ENCODE peak calls at places on chromosomes 13 and 19, in four cellular contexts. S, P, W and B are unnamed samples.

GRCh38 chr19:56566904-56567273 is 379 bp upstream of the ZNF470 start:
- DNase-seq in S (no peak), P (no peak), W (no peak), B (peak)

GRCh38 chr13:95714142-95714832 is 37.3 kb downstream of the DNAJC3 start:
- DNase-seq in S (peak), P (no peak), W (no peak), B (peak)

GRCh38 chr13:19601749-19602725 is 31.4 kb upstream of the MPHOSPH8 start:
- DNase-seq in S (peak), P (no peak), W (peak), B (peak)

GRCh38 chr19:48113190-48113917 is 2.7 kb upstream of the PLA2G4C start:
- DNase-seq in S (peak), P (no peak), W (no peak), B (peak)

GRCh38 chr19:55831846-55832245 is at the start of gene NLRP11:
- DNase-seq in S (no peak), P (no peak), W (no peak), B (no peak)

GRCh38 chr13:66322193-66322592 is 907.9 kb downstream of the PCDH9 start:
- DNase-seq in S (no peak), P (no peak), W (no peak), B (no peak)

GRCh38 chr19:46766569-46767317 is 20.5 kb upstream of the STRN4 start:
- DNase-seq in S (no peak), P (no peak), W (no peak), B (peak)

GRCh38 chr13:55999709-56000108 is 1141.0 kb upstream of the PRR20A start:
- DNase-seq in S (no peak), P (no peak), W (no peak), B (no peak)

GRCh38 chr13:59531571-59532091 is 632.1 kb downstream of the DIAPH3 start:
- DNase-seq in S (peak), P (peak), W (peak), B (peak)

GRCh38 chr13:62019858-62020257 is 604.2 kb upstream of the PCDH20 start:
- DNase-seq in S (no peak), P (no peak), W (no peak), B (no peak)

GRCh38 chr19:48629599-48630288 is 7.4 kb downstream of the DBP start:
- DNase-seq in S (no peak), P (no peak), W (peak), B (peak)

GRCh38 chr19:40266111-40266510 is 19.0 kb downstream of the AKT2 start:
- DNase-seq in S (no peak), P (no peak), W (no peak), B (no peak)

GRCh38 chr13:41708648-41709175 is 251.4 kb downstream of the RGCC start:
- DNase-seq in S (no peak), P (no peak), W (no peak), B (peak)

GRCh38 chr19:34403784-34404108 is 453 bp upstream of the PDCD2L start:
- DNase-seq in S (no peak), P (no peak), W (no peak), B (no peak)

GRCh38 chr19:17107546-17108452 is 32.2 kb downstream of the MYO9B start:
- DNase-seq in S (peak), P (no peak), W (peak), B (peak)

GRCh38 chr13:106118996-106119395 is 416.5 kb downstream of the EFNB2 start:
- DNase-seq in S (no peak), P (no peak), W (no peak), B (no peak)

GRCh38 chr13:111145071-111145470 is 30.0 kb downstream of the ARHGEF7 start:
- DNase-seq in S (no peak), P (no peak), W (no peak), B (no peak)

GRCh38 chr13:44489751-44490150 is 86.4 kb downstream of the TSC22D1 start:
- DNase-seq in S (no peak), P (no peak), W (no peak), B (peak)

GRCh38 chr13:59304596-59304995 is 859.1 kb downstream of the DIAPH3 start:
- DNase-seq in S (no peak), P (no peak), W (no peak), B (no peak)

GRCh38 chr13:63741029-63741813 is 2325.6 kb upstream of the PCDH20 start:
- DNase-seq in S (no peak), P (no peak), W (peak), B (no peak)

GRCh38 chr13:77696863-77697207 is 652 bp upstream of the SLAIN1 start:
- DNase-seq in S (no peak), P (no peak), W (no peak), B (no peak)

GRCh38 chr13:24272452-24273161 is 36.8 kb upstream of the C1QTNF9 start:
- DNase-seq in S (no peak), P (no peak), W (peak), B (peak)
- H3K4me3 ChIP-seq in S (no peak), P (peak), W (peak), B (no peak)

GRCh38 chr19:20051841-20052768 is 12.8 kb upstream of the ZNF682 start:
- DNase-seq in S (peak), P (peak), W (peak), B (peak)
- TF ChIP-seq CTCF in S (no peak), P (no peak), W (no peak), B (peak)

DNA sequence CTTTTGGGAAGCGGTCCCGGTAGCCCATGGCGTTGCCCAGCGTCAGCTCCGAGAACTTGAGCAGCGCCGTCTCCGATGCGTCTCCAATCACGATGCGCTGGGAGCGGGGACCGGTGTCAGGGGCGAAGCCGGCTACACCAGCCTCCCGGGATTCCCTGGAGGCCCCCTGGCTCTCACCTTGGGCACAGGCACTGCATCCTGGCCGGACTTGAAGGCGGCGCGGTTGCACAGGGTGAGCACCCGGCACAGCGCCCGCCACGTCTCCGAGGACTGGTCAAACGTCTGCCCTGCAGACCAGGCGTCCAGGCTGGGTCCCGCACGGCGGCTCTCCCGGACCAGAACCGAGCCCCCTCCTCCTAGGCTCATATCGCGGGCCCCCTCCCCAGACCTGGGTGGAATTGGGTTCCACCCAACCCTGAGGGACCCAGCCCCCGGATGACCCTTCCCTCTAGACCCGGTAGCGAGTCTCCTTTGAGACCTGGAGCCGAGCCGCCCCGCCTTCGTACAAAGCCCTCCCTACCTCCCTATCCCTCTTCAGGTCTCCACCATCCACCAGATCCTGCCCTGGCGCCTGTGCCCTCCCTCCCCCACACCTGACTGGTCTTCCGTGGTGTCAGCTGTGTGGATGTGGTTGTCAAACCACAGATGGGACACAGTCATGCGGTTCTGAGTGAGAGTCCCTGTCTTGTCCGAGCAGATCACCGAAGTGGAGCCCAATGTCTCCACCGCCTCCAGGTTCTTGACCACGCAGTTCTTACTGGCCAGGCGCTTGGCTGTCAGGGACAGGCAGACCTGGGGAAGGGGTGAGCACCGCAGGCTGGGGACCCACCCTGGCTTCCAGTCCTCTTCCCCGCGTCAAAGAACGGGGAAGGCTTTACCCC is 4.8 kb downstream of the ATP4A start:
- DNase-seq in S (no peak), P (no peak), W (no peak), B (no peak)
- H3K4me3 ChIP-seq in S (no peak), P (peak), W (no peak), B (no peak)

DNA sequence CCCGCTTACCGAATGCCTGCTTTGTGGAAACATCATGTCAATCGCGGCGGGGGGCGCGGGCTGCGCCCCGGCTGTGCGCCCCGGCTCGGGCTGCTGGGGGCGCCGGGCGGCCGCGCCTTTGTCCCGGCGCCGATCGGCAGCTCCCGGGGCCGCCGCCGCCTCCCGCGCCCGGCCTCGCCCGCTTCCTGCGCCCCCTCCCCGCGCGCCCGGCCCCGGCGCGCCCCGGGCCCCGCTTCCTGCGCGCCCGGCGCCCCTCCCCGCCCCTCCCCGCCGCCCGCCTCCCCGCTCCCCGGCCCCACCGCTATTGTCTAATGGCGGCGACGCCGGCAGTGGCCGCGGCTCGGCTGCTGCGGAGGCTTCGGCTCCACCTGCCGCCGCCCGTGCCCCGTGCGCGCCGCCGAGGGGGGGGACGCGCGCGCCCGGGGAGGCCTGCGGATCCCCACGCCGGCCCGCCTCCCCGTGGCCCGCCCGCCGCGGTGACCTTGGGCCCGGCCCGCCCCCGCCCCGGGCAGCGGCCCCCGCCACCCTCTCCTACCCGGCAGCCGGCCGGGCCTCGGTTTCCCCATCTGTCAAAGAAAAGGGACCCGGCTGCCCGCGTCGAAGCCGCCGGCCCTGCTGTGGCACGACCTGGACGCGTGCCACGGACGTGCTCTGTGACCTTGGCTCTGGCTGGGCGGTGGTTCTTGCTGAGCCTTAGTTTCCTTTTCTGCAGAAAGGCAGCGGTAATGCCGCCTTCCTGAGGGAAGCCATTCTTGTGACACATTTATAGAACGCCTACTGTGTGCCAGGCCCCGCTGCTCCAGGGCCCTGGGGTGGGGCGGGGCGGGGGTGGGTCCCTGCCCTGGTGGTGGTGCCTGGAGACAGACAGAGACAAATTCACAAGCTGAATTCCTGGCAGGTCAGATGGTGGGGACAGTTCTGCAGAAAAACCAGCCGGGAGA is at the start of gene TLE5:
- DNase-seq in S (no peak), P (no peak), W (peak), B (peak)
- TF ChIP-seq CTCF in S (no peak), P (no peak), W (no peak), B (no peak)

GRCh38 chr13:99217461-99218101 is 16.9 kb downstream of the UBAC2 start:
- DNase-seq in S (no peak), P (no peak), W (no peak), B (no peak)

GRCh38 chr13:99218545-99218944 is 17.9 kb downstream of the UBAC2 start:
- DNase-seq in S (no peak), P (no peak), W (no peak), B (no peak)

GRCh38 chr13:99218969-99219368 is 18.3 kb downstream of the UBAC2 start:
- DNase-seq in S (no peak), P (no peak), W (no peak), B (no peak)

GRCh38 chr13:99220199-99220931 is 19.7 kb downstream of the UBAC2 start:
- DNase-seq in S (no peak), P (no peak), W (no peak), B (no peak)

GRCh38 chr13:99218126-99218525 is 17.5 kb downstream of the UBAC2 start:
- DNase-seq in S (no peak), P (no peak), W (no peak), B (no peak)
- H3K4me3 ChIP-seq in S (no peak), P (no peak), W (no peak), B (no peak)

DNA sequence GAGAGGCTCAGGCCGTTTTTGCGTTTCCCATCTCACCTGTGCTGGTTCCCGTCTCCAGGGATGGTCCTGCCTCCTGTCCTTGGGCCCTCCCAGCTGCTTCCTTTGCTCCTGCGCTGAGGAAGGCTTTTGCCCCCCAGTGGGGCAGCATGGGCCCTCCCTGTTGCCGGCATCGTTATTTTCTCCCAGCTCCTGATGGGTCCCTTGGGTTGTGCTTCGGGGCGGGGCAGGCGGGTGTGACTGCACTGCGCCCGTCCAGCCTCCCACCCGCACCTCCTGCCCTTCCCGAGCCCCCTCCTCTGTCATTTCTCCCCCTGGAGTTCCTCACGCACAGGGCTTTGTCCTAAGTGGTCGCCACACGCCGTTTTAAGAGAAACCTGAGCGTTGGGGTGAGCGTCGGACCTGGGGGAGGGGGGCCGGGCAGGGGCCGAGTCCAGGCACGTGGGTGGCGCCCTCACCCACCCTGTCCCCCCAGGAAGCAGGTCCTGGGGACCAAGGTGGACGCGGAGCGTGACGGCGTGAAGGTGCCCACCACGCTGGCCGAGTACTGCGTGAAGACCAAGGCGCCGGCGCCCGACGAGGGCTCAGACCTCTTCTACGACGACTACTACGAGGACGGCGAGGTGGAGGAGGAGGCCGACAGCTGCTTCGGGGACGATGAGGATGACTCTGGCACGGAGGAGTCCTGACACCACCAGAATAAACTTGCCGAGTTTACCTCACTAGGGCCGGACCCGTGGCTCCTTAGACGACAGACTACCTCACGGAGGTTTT is 2.8 kb upstream of the GZMM start:
- DNase-seq in S (no peak), P (no peak), W (no peak), B (no peak)
- TF ChIP-seq CTCF in S (no peak), P (no peak), W (no peak), B (no peak)

GRCh38 chr13:30113983-30114491 is 193.3 kb downstream of the KATNAL1 start:
- DNase-seq in S (no peak), P (no peak), W (no peak), B (no peak)
- H3K4me3 ChIP-seq in S (peak), P (peak), W (no peak), B (no peak)

GRCh38 chr13:51777921-51778320 is 26.0 kb downstream of the DHRS12 start:
- DNase-seq in S (no peak), P (no peak), W (no peak), B (no peak)
- TF ChIP-seq CTCF in S (no peak), P (no peak), W (no peak), B (no peak)

GRCh38 chr19:23410155-23410554 is 14.9 kb upstream of the ZNF91 start:
- DNase-seq in S (no peak), P (no peak), W (no peak), B (no peak)

GRCh38 chr19:23409392-23410048 is 14.2 kb upstream of the ZNF91 start:
- DNase-seq in S (no peak), P (no peak), W (no peak), B (no peak)

GRCh38 chr19:23420824-23421223 is 25.6 kb upstream of the ZNF91 start:
- DNase-seq in S (no peak), P (no peak), W (no peak), B (no peak)

GRCh38 chr19:23415561-23416191 is 20.4 kb upstream of the ZNF91 start:
- DNase-seq in S (peak), P (no peak), W (no peak), B (peak)

GRCh38 chr19:23415034-23415433 is 19.8 kb upstream of the ZNF91 start:
- DNase-seq in S (no peak), P (no peak), W (no peak), B (no peak)
- H3K4me3 ChIP-seq in S (peak), P (peak), W (peak), B (no peak)

GRCh38 chr19:12782174-12782423 is 6.7 kb upstream of the HOOK2 start:
- DNase-seq in S (no peak), P (peak), W (no peak), B (no peak)

GRCh38 chr19:12783226-12783848 is 7.9 kb upstream of the JUNB start:
- DNase-seq in S (no peak), P (no peak), W (no peak), B (no peak)

GRCh38 chr19:12784394-12784870 is 6.9 kb upstream of the JUNB start:
- DNase-seq in S (peak), P (no peak), W (no peak), B (peak)

GRCh38 chr19:12783849-12784393 is 7.4 kb upstream of the JUNB start:
- DNase-seq in S (peak), P (no peak), W (no peak), B (peak)

GRCh38 chr19:12782424-12783225 is 7.3 kb upstream of the HOOK2 start:
- DNase-seq in S (peak), P (peak), W (peak), B (peak)
- TF ChIP-seq CTCF in S (peak), P (no peak), W (peak), B (no peak)